ENCODE peak calls at places on chromosomes 11 and 22, in eight cellular contexts. Q is prostate gland; J is CD8-positive, alpha-beta memory T cell; W is NCI-H1694 treated with DMSO at 0.1 percent for 48 hours; O is SK-N-DZ; V is AG09309; S is left kidney; X is iPS-NIHi11. L is an unnamed sample.

GRCh38 chr11:62546937-62547625 is 475 bp upstream of the AHNAK start:
- DNase-seq in O (no peak), Q (peak; percentile 28), W (no peak), S (peak; percentile 73), V (no peak), J (no peak), X (no peak), L (no peak)

GRCh38 chr11:121482231-121483129 is 29.7 kb upstream of the SORL1-AS1 start:
- DNase-seq in S (no peak), W (no peak), O (no peak), J (peak; percentile 83), Q (no peak), X (no peak), V (no peak), L (no peak)

GRCh38 chr11:59573216-59573615 is 42.4 kb downstream of the OSBP start:
- DNase-seq in X (no peak), J (no peak), W (no peak), Q (no peak), S (no peak), V (no peak), O (no peak), L (no peak)

GRCh38 chr11:80443177-80443576 is 1002.3 kb upstream of the TENM4 start:
- DNase-seq in S (no peak), V (no peak), W (no peak), X (no peak), Q (no peak), J (no peak), O (no peak), L (no peak)

GRCh38 chr22:37023743-37024338 is 4.3 kb downstream of the MPST start:
- DNase-seq in O (no peak), X (no peak), W (no peak), V (no peak), S (no peak), Q (no peak), J (no peak), L (no peak)

GRCh38 chr11:66815646-66816045 is 27.6 kb upstream of the RCE1 start:
- DNase-seq in V (no peak), Q (no peak), J (no peak), O (no peak), S (no peak), W (no peak), X (no peak), L (no peak)

GRCh38 chr11:119306373-119306890 is 10.5 kb downstream of the MCAM start:
- DNase-seq in J (no peak), W (no peak), O (no peak), X (no peak), S (no peak), V (no peak), Q (no peak), L (no peak)

GRCh38 chr11:86167499-86168161 is 76.9 kb upstream of the EED start:
- DNase-seq in S (no peak), O (no peak), Q (no peak), X (no peak), V (no peak), J (no peak), W (no peak), L (peak; percentile 44)

GRCh38 chr22:19576460-19577421 is 52.5 kb upstream of the CLDN5 start:
- DNase-seq in Q (no peak), S (no peak), O (no peak), X (peak; percentile 65), W (no peak), J (no peak), V (peak; percentile 20), L (no peak)

GRCh38 chr22:20002661-20003060 is 14.0 kb downstream of the ARVCF start:
- DNase-seq in Q (no peak), X (no peak), O (peak; percentile 70), W (no peak), S (no peak), J (no peak), V (no peak), L (no peak)

GRCh38 chr11:30342736-30343166 is 19.8 kb downstream of the ARL14EP start:
- DNase-seq in J (no peak), W (no peak), Q (no peak), S (no peak), V (no peak), O (no peak), X (no peak), L (no peak)

GRCh38 chr11:119533931-119534694 is 111.1 kb upstream of the THY1 start:
- DNase-seq in S (peak; percentile 69), V (no peak), X (peak; percentile 86), O (peak; percentile 70), Q (peak; percentile 53), J (no peak), W (no peak), L (no peak)

GRCh38 chr11:86469491-86470388 is 95.1 kb downstream of the CCDC81 start:
- DNase-seq in J (no peak), O (no peak), W (no peak), Q (no peak), X (no peak), S (peak; percentile 43), V (no peak), L (no peak)

GRCh38 chr22:36781656-36782627 is 6.0 kb upstream of the IFT27 start:
- DNase-seq in O (peak; percentile 47), Q (peak; percentile 69), V (peak; percentile 48), S (peak; percentile 86), W (peak; percentile 11), J (peak; percentile 74), X (peak; percentile 90), L (no peak)

GRCh38 chr22:50694099-50694498 is 21.5 kb downstream of the SHANK3 start:
- DNase-seq in O (no peak), X (no peak), S (no peak), Q (no peak), J (no peak), W (no peak), V (no peak), L (no peak)

GRCh38 chr11:86447763-86448480 is 73.2 kb downstream of the CCDC81 start:
- DNase-seq in Q (no peak), J (no peak), W (no peak), V (no peak), S (no peak), O (no peak), X (no peak), L (no peak)